ENCODE peak calls at places on chromosomes 3 and 15, in eight cellular contexts. O, Y, I, K, X, N, T and Z are unnamed samples.

GRCh38 chr3:193894121-193894863 is 241.7 kb upstream of the HES1 start:
- DNase-seq in O (no peak), Y (no peak), I (peak; percentile 49), K (no peak), X (no peak), N (no peak), T (no peak), Z (no peak)

GRCh38 chr3:52090620-52091468 is 34.5 kb upstream of the DUSP7 start:
- DNase-seq in O (no peak), Y (no peak), I (no peak), K (no peak), X (no peak), N (no peak), T (no peak), Z (no peak)

GRCh38 chr3:138374573-138375134 is 26.3 kb downstream of the MRAS start:
- DNase-seq in O (no peak), Y (peak; percentile 22), I (no peak), K (no peak), X (no peak), N (no peak), T (no peak), Z (no peak)

GRCh38 chr3:10292505-10293419 is at the start of gene GHRL:
- DNase-seq in O (no peak), Y (peak; percentile 27), I (no peak), K (no peak), X (no peak), N (no peak), T (no peak), Z (no peak)

GRCh38 chr15:66846031-66846430 is 144.0 kb downstream of the SMAD6 start:
- DNase-seq in O (no peak), Y (no peak), I (no peak), K (no peak), X (no peak), N (no peak), T (no peak), Z (no peak)

GRCh38 chr3:22569570-22569969 is 633.6 kb upstream of the UBE2E2 start:
- DNase-seq in O (no peak), Y (no peak), I (no peak), K (no peak), X (peak; percentile 45), N (no peak), T (no peak), Z (no peak)

GRCh38 chr3:101574388-101575156 is 592 bp downstream of the PCNP start:
- DNase-seq in O (peak; percentile 40), Y (peak; percentile 55), I (peak; percentile 55), K (peak; percentile 33), X (peak; percentile 73), N (no peak), T (peak; percentile 51), Z (peak; percentile 55)

GRCh38 chr3:80244390-80244789 is 476.6 kb upstream of the ROBO1 start:
- DNase-seq in O (no peak), Y (peak; percentile 5), I (no peak), K (no peak), X (no peak), N (no peak), T (no peak), Z (no peak)

GRCh38 chr15:41934843-41935242 is 37.5 kb downstream of the EHD4 start:
- DNase-seq in O (no peak), Y (no peak), I (no peak), K (no peak), X (peak; percentile 85), N (no peak), T (no peak), Z (no peak)

GRCh38 chr3:140359198-140359995 is 318.5 kb upstream of the TRIM42 start:
- DNase-seq in O (no peak), Y (no peak), I (no peak), K (no peak), X (no peak), N (no peak), T (no peak), Z (no peak)

GRCh38 chr3:71156062-71156665 is 427.4 kb downstream of the FOXP1 start:
- DNase-seq in O (no peak), Y (no peak), I (no peak), K (no peak), X (peak; percentile 43), N (no peak), T (no peak), Z (no peak)

GRCh38 chr3:179716226-179716625 is 63.4 kb downstream of the USP13 start:
- DNase-seq in O (no peak), Y (no peak), I (no peak), K (no peak), X (no peak), N (no peak), T (no peak), Z (no peak)

GRCh38 chr3:170584585-170585007 is 1.3 kb downstream of the SLC7A14 start:
- DNase-seq in O (peak; percentile 49), Y (peak; percentile 74), I (peak; percentile 69), K (peak; percentile 11), X (peak; percentile 53), N (peak; percentile 58), T (peak; percentile 69), Z (peak; percentile 91)
- TF ChIP-seq CTCF in O (no peak), Y (peak; percentile 14), I (no peak), K (no peak), X (no peak), N (no peak), T (no peak), Z (no peak)

GRCh38 chr3:147301781-147302180 is 104.6 kb downstream of the ZIC4 start:
- DNase-seq in O (no peak), Y (no peak), I (no peak), K (no peak), X (no peak), N (no peak), T (no peak), Z (no peak)

GRCh38 chr3:147297756-147298155 is 108.6 kb downstream of the ZIC4 start:
- DNase-seq in O (no peak), Y (no peak), I (no peak), K (no peak), X (peak; percentile 5), N (no peak), T (no peak), Z (no peak)

GRCh38 chr3:147299656-147300055 is 106.7 kb downstream of the ZIC4 start:
- DNase-seq in O (no peak), Y (peak; percentile 11), I (no peak), K (no peak), X (no peak), N (no peak), T (no peak), Z (no peak)

DNA sequence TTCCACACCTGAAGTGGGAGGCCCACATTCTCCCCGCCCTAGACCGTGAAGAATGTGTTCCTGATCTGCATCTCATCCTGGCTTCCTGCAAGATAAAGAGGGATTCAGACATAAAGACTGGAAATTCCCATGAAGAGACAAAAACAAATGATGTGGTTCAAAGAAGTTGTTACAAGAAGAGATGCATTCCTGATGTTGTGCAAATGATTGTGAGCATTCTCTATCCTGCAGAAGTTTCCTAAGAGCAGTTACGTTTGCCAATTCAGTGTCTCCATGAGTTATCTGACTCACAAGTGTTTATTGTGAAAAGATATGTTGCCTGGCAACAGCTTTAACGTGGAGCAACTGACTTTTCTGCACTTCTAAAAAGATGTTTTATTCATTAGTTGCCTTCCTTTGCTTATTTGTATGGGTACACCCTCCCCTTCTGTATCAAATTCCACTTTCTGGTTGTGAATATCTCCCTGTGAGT is 107.8 kb downstream of the ZIC4 start:
- DNase-seq in O (no peak), Y (peak; percentile 100), I (no peak), K (no peak), X (peak; percentile 57), N (no peak), T (no peak), Z (no peak)
- H3K4me3 ChIP-seq in O (no peak overlapping the region), Y (no peak overlapping the region), I (no peak overlapping the region), K (no peak overlapping the region), X (no peak overlapping the region), N (no peak overlapping the region), T (no peak overlapping the region), Z (no peak overlapping the region)

GRCh38 chr3:16724487-16724886 is 119.3 kb upstream of the DAZL start:
- DNase-seq in O (no peak), Y (peak; percentile 45), I (no peak), K (no peak), X (no peak), N (no peak), T (peak; percentile 35), Z (no peak)

GRCh38 chr3:16719426-16719825 is 114.2 kb upstream of the DAZL start:
- DNase-seq in O (no peak), Y (no peak), I (no peak), K (no peak), X (no peak), N (no peak), T (no peak), Z (no peak)

GRCh38 chr3:16720367-16720766 is 115.1 kb upstream of the DAZL start:
- DNase-seq in O (no peak), Y (no peak), I (no peak), K (no peak), X (no peak), N (no peak), T (no peak), Z (no peak)

GRCh38 chr3:16721494-16721893 is 116.3 kb upstream of the DAZL start:
- DNase-seq in O (no peak), Y (no peak), I (no peak), K (no peak), X (no peak), N (no peak), T (no peak), Z (no peak)

DNA sequence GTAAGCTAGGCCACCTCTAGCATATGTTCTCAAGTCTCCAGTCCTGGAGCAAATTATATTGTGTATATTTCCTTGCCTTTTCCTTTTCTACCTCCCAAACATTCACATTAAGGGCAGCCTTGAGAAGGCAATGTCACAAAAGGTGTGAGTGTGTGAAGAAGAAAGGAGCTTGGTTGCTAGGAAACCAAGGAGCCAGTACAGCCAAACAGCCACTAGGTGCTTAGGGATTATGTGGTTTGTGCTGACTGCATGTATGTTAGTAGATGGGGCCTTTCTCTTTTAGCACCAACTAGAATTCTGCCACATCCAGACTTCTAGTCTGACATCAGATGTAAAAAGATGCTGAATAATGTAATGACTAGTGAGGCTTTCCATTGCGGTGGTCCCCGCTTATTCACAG is 118.8 kb upstream of the DAZL start:
- DNase-seq in O (no peak), Y (peak; percentile 22), I (no peak), K (peak; percentile 54), X (peak; percentile 62), N (no peak), T (peak; percentile 64), Z (no peak)
- TF ChIP-seq CTCF in O (no peak), Y (peak; percentile 40), I (peak; percentile 15), K (peak; percentile 60), X (peak; percentile 38), N (no peak), T (peak; percentile 50), Z (no peak)

GRCh38 chr15:37095993-37096877 is 4.1 kb downstream of the MEIS2 start:
- DNase-seq in O (peak; percentile 26), Y (peak; percentile 53), I (no peak), K (peak; percentile 17), X (no peak), N (no peak), T (no peak), Z (no peak)

GRCh38 chr15:37090543-37091175 is 9.7 kb downstream of the MEIS2 start:
- DNase-seq in O (no peak), Y (no peak), I (no peak), K (no peak), X (no peak), N (no peak), T (no peak), Z (no peak)

GRCh38 chr15:37095197-37095992 is 5.0 kb downstream of the MEIS2 start:
- DNase-seq in O (peak; percentile 39), Y (no peak), I (no peak), K (peak; percentile 23), X (no peak), N (no peak), T (no peak), Z (peak; percentile 78)

GRCh38 chr15:37094542-37095196 is 5.7 kb downstream of the MEIS2 start:
- DNase-seq in O (no peak), Y (peak; percentile 82), I (no peak), K (no peak), X (no peak), N (no peak), T (no peak), Z (no peak)

GRCh38 chr15:37093480-37094410 is 6.6 kb downstream of the MEIS2 start:
- DNase-seq in O (no peak), Y (peak; percentile 81), I (no peak), K (peak; percentile 22), X (peak; percentile 76), N (no peak), T (no peak), Z (no peak)
- H3K4me3 ChIP-seq in O (peak overlapping the region; percentile 66), Y (peak overlapping the region; percentile 94), I (peak overlapping the region; percentile 76), K (peak overlapping the region; percentile 69), X (no peak overlapping the region), N (peak overlapping the region; percentile 31), T (no peak overlapping the region), Z (no peak overlapping the region)